ENCODE peak calls at places on chromosomes 11 and 22, in eight cellular contexts. B, S, C, H, D, G, Z and U are unnamed samples.

GRCh38 chr11:116124916-116125714 is 620.9 kb upstream of the CADM1 start:
- DNase-seq in G (no peak), C (no peak), D (no peak), B (no peak), Z (no peak), S (no peak), H (no peak), U (no peak)

GRCh38 chr22:20999350-21000214 is 2.3 kb downstream of the THAP7 start:
- DNase-seq in S (no peak), Z (no peak), D (no peak), C (no peak), H (no peak), B (no peak), G (no peak), U (no peak)

GRCh38 chr11:103871923-103872551 is 164.4 kb upstream of the DDI1 start:
- DNase-seq in H (no peak), B (no peak), G (peak; percentile 15), C (no peak), Z (no peak), S (no peak), D (no peak), U (no peak)

GRCh38 chr22:37370306-37370979 is 56.8 kb downstream of the ELFN2 start:
- DNase-seq in H (no peak), G (no peak), S (peak; percentile 60), Z (no peak), C (no peak), D (peak; percentile 45), B (no peak), U (peak; percentile 64)

GRCh38 chr11:130457909-130458729 is 9.7 kb downstream of the ADAMTS15 start:
- DNase-seq in Z (no peak), B (peak; percentile 71), D (no peak), C (no peak), S (no peak), H (no peak), G (no peak), U (peak; percentile 71)

GRCh38 chr11:19766810-19767209 is 54.2 kb downstream of the NAV2 start:
- DNase-seq in G (no peak), D (peak; percentile 44), Z (no peak), S (no peak), H (no peak), C (no peak), B (no peak), U (no peak)

GRCh38 chr11:46632502-46632901 is 15.1 kb downstream of the ATG13 start:
- DNase-seq in S (no peak), H (no peak), C (no peak), D (no peak), Z (no peak), B (no peak), G (peak; percentile 17), U (no peak)

GRCh38 chr11:3058753-3059664 is 1.8 kb upstream of the CARS1 start:
- DNase-seq in B (peak; percentile 90), S (peak; percentile 75), G (no peak), Z (no peak), D (no peak), C (peak; percentile 7), H (no peak), U (no peak)

GRCh38 chr11:25612806-25613205 is 719.1 kb upstream of the ANO3 start:
- DNase-seq in D (no peak), Z (no peak), G (no peak), H (no peak), S (no peak), C (no peak), B (no peak), U (no peak)

GRCh38 chr11:76808158-76808557 is 25.0 kb downstream of the TSKU start:
- DNase-seq in S (peak; percentile 48), G (no peak), H (no peak), B (no peak), C (no peak), D (no peak), Z (no peak), U (no peak)

GRCh38 chr11:120996973-120997372 is 26.9 kb upstream of the TBCEL start:
- DNase-seq in D (no peak), S (no peak), H (no peak), Z (no peak), C (no peak), G (no peak), B (no peak), U (no peak)